ENCODE peak calls at places on chromosomes 3 and 15, in six cellular contexts. J is prostate gland, M is tibial artery, V is mucosa of descending colon, Y is psoas muscle, D is foreskin fibroblast. R is an unnamed sample.

GRCh38 chr3:127070776-127071175 is 87.9 kb downstream of the PLXNA1 start:
- DNase-seq in J (no peak), M (no peak), V (no peak), Y (peak; percentile 42), D (no peak), R (no peak)

GRCh38 chr3:129756871-129757270 is 136.6 kb downstream of the TMCC1 start:
- DNase-seq in J (no peak), M (no peak), V (peak; percentile 11), Y (no peak), D (peak; percentile 71), R (no peak)

GRCh38 chr3:42762046-42762724 is 10.9 kb downstream of the CCDC13 start:
- DNase-seq in J (no peak), M (no peak), V (no peak), Y (no peak), D (peak; percentile 45), R (no peak)

GRCh38 chr3:157093096-157093495 is 66.9 kb downstream of the CCNL1 start:
- DNase-seq in J (no peak), M (no peak), V (no peak), Y (no peak), D (no peak), R (no peak)

GRCh38 chr3:88058593-88059379 is at the start of the genes CGGBP1 and ZNF654:
- DNase-seq in J (peak; percentile 98), M (peak; percentile 99), V (peak; percentile 99), Y (peak; percentile 98), D (peak; percentile 99), R (peak; percentile 96)

GRCh38 chr3:10753964-10754363 is 62.1 kb upstream of the SLC6A11 start:
- DNase-seq in J (peak; percentile 32), M (no peak), V (peak; percentile 66), Y (peak; percentile 63), D (peak; percentile 21), R (no peak)

GRCh38 chr3:113535898-113536297 is 3.5 kb downstream of the SIDT1 start:
- DNase-seq in J (no peak), M (no peak), V (no peak), Y (no peak), D (no peak), R (no peak)

GRCh38 chr3:4999626-5000184 is 20.5 kb downstream of the BHLHE40 start:
- DNase-seq in J (peak; percentile 69), M (no peak), V (no peak), Y (no peak), D (no peak), R (no peak)

GRCh38 chr3:159458982-159459381 is 529.7 kb upstream of the IL12A start:
- DNase-seq in J (no peak), M (no peak), V (no peak), Y (no peak), D (no peak), R (no peak)

GRCh38 chr3:127628788-127629456 is at the start of gene PODXL2:
- DNase-seq in J (peak; percentile 24), M (peak; percentile 36), V (peak; percentile 50), Y (peak; percentile 74), D (peak; percentile 46), R (no peak)

GRCh38 chr3:177931346-177931745 is 604.9 kb upstream of the KCNMB2 start:
- DNase-seq in J (no peak), M (no peak), V (no peak), Y (no peak), D (no peak), R (no peak)

GRCh38 chr15:87631775-87632174 is 624.8 kb downstream of the NTRK3 start:
- DNase-seq in J (no peak), M (no peak), V (no peak), Y (no peak), D (no peak), R (no peak)

GRCh38 chr3:79086514-79086913 is 681.3 kb downstream of the ROBO1 start:
- DNase-seq in J (peak; percentile 49), M (peak; percentile 19), V (peak; percentile 66), Y (no peak), D (peak; percentile 26), R (peak; percentile 5)

GRCh38 chr15:100721758-100722550 is 119.6 kb downstream of the ASB7 start:
- DNase-seq in J (peak; percentile 95), M (peak; percentile 80), V (no peak), Y (peak; percentile 83), D (peak; percentile 94), R (no peak)

GRCh38 chr3:100151024-100151707 is 36.9 kb upstream of the FILIP1L start:
- DNase-seq in J (no peak), M (peak; percentile 30), V (no peak), Y (no peak), D (no peak), R (no peak)

GRCh38 chr15:68515371-68516095 is 63.3 kb upstream of the CORO2B start:
- DNase-seq in J (no peak), M (no peak), V (no peak), Y (no peak), D (no peak), R (no peak)

GRCh38 chr3:58074126-58074715 is 66.0 kb downstream of the FLNB start:
- DNase-seq in J (no peak), M (no peak), V (no peak), Y (no peak), D (no peak), R (peak; percentile 26)

GRCh38 chr15:78909791-78910228 is 35.0 kb downstream of the CTSH start:
- DNase-seq in J (no peak), M (no peak), V (peak; percentile 54), Y (no peak), D (no peak), R (no peak)

GRCh38 chr3:13492048-13492447 is 11.9 kb downstream of the HDAC11 start:
- DNase-seq in J (no peak), M (no peak), V (no peak), Y (peak; percentile 26), D (no peak), R (no peak)

GRCh38 chr15:95025924-95026728 is 794.8 kb downstream of the MCTP2 start:
- DNase-seq in J (no peak), M (peak; percentile 58), V (peak; percentile 40), Y (no peak), D (peak; percentile 45), R (no peak)

GRCh38 chr3:49172616-49173041 is 1.2 kb downstream of the KLHDC8B start:
- DNase-seq in J (no peak), M (no peak), V (no peak), Y (no peak), D (no peak), R (no peak)
- H3K4me3 ChIP-seq in J (peak overlapping the region; percentile 85), M (peak overlapping the region; percentile 85), V (no peak overlapping the region), Y (peak overlapping the region; percentile 88), D (peak overlapping the region; percentile 92), R (no peak overlapping the region)

GRCh38 chr15:63726491-63726890 is 107.3 kb downstream of the HERC1 start:
- DNase-seq in J (no peak), M (no peak), V (no peak), Y (no peak), D (no peak), R (no peak)
- TF ChIP-seq CTCF in J (no peak), M (no peak), V (no peak), Y (no peak), D (no peak), R (no peak)

GRCh38 chr3:32820430-32820829 is 2.6 kb downstream of the TRIM71 start:
- DNase-seq in J (no peak), M (no peak), V (no peak), Y (no peak), D (no peak), R (no peak)
- H3K4me3 ChIP-seq in J (no peak overlapping the region), M (no peak overlapping the region), V (no peak overlapping the region), Y (no peak overlapping the region), D (no peak overlapping the region), R (no peak overlapping the region)

DNA sequence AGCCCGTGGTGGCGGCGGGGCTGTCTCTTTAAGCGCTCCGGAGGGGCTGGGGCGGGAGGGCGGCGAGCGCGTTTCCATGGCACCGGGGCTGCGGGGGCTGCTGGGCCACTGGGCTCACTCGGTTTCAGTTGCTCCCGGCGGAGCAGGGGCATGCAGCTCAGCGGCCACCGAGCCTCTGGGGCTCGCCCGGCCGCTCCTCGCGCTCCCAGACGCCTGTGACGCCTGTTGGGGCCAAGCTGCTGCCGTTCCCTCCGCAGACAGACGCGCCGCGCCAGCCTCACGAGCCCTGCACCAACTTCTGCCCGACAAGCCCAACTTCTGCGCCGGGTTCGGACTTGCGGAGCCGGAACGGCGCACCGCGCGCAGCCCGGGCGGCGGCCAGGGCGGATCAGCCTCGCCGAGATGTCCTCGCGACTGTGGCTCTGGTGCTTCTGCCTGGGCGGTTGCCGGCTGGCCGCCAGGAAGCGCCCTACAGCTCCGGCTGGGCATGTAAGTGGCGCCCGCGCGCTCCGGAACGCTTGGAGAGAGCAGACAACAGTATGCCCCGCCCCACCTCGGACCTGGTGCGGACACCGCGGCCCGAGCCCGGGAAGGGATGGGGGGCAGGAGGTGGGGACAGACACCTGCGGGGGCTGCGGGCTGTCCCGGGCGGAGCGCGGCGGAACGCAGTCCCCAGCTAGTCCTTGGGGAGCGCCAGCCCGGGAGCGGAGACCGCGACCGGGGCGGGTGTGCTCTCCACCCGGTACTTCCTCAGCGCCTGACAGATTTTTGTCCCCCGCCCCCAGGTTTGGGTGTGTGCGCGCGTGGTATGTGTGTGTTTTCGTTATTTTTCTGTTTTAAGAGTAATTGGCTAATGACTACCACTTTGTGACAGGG is 154.1 kb upstream of the GOLIM4 start:
- DNase-seq in J (peak; percentile 57), M (peak; percentile 55), V (peak; percentile 80), Y (peak; percentile 82), D (peak; percentile 73), R (peak; percentile 40)
- TF ChIP-seq CTCF in J (no peak), M (no peak), V (no peak), Y (peak; percentile 10), D (peak; percentile 29), R (peak; percentile 40)

DNA sequence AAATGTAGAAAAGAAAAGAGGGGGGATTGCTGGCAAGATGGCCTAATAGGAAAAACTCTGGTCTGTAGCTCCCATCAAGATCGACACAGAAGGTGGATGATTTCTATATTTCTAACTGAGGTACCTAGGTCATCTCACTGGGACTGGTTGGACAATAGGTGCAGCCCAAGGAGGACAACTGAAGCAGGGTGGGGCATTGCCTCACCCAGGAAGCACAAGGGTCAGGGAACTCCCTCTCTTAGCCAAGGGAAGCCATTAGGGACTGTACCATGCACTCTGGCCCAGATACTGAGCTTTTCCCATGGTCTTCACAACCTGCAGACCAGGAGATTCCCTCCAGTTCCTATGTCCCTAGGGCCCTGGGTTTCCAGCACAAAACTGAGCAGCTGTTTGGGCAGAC is 22.6 kb upstream of the IGSF10 start:
- DNase-seq in J (no peak), M (no peak), V (peak; percentile 19), Y (no peak), D (no peak), R (no peak)
- H3K4me3 ChIP-seq in J (no peak overlapping the region), M (no peak overlapping the region), V (no peak overlapping the region), Y (no peak overlapping the region), D (no peak overlapping the region), R (no peak overlapping the region)

R was measured in GM12864.